ENCODE peak calls at places on chromosomes 3 and 15, in ten cellular contexts. One of them, this sample, is unnamed.

GRCh38 chr15:41564286-41564959 is 5.4 kb downstream of the TYRO3 start:
- DNase-seq in ovary: peak; percentile 96
- DNase-seq in A549: no peak
- DNase-seq in BJ: no peak
- DNase-seq in AG04450: no peak
- DNase-seq in body of pancreas: no peak
- DNase-seq in CD8-positive, alpha-beta T cell: no peak
- DNase-seq in GM12865: no peak
- DNase-seq in endodermal cell: peak; percentile 84
- DNase-seq in breast epithelium: no peak
- DNase-seq in this sample: no peak

GRCh38 chr3:15206662-15207576 is 873 bp downstream of the CAPN7 start:
- DNase-seq in body of pancreas: peak; percentile 53
- DNase-seq in ovary: peak; percentile 11
- DNase-seq in endodermal cell: peak; percentile 63
- DNase-seq in A549: peak; percentile 19
- DNase-seq in breast epithelium: peak; percentile 26
- DNase-seq in AG04450: no peak
- DNase-seq in CD8-positive, alpha-beta T cell: peak; percentile 50
- DNase-seq in GM12865: peak; percentile 58
- DNase-seq in BJ: no peak
- DNase-seq in this sample: no peak

GRCh38 chr3:127390365-127391025 is 102.6 kb upstream of the PRR20G start:
- DNase-seq in body of pancreas: no peak
- DNase-seq in BJ: no peak
- DNase-seq in endodermal cell: no peak
- DNase-seq in AG04450: no peak
- DNase-seq in CD8-positive, alpha-beta T cell: no peak
- DNase-seq in ovary: no peak
- DNase-seq in A549: no peak
- DNase-seq in breast epithelium: no peak
- DNase-seq in GM12865: no peak
- DNase-seq in this sample: no peak

GRCh38 chr15:41713047-41713446 is 52.8 kb downstream of the MGA start:
- DNase-seq in GM12865: no peak
- DNase-seq in AG04450: no peak
- DNase-seq in CD8-positive, alpha-beta T cell: no peak
- DNase-seq in A549: no peak
- DNase-seq in breast epithelium: no peak
- DNase-seq in ovary: no peak
- DNase-seq in endodermal cell: no peak
- DNase-seq in body of pancreas: peak; percentile 15
- DNase-seq in BJ: no peak
- DNase-seq in this sample: no peak

GRCh38 chr15:57015897-57016296 is 97.5 kb downstream of the TCF12 start:
- DNase-seq in ovary: no peak
- DNase-seq in CD8-positive, alpha-beta T cell: no peak
- DNase-seq in GM12865: no peak
- DNase-seq in A549: peak; percentile 31
- DNase-seq in breast epithelium: no peak
- DNase-seq in BJ: no peak
- DNase-seq in body of pancreas: no peak
- DNase-seq in endodermal cell: no peak
- DNase-seq in AG04450: no peak
- DNase-seq in this sample: no peak

GRCh38 chr3:45940781-45941365 is 2.4 kb upstream of the CXCR6 start:
- DNase-seq in ovary: no peak
- DNase-seq in endodermal cell: no peak
- DNase-seq in breast epithelium: no peak
- DNase-seq in BJ: no peak
- DNase-seq in AG04450: no peak
- DNase-seq in GM12865: no peak
- DNase-seq in CD8-positive, alpha-beta T cell: no peak
- DNase-seq in body of pancreas: no peak
- DNase-seq in A549: no peak
- DNase-seq in this sample: no peak

GRCh38 chr3:113496924-113497323 is 18.0 kb downstream of the SPICE1 start:
- DNase-seq in GM12865: no peak
- DNase-seq in ovary: no peak
- DNase-seq in breast epithelium: no peak
- DNase-seq in body of pancreas: no peak
- DNase-seq in CD8-positive, alpha-beta T cell: no peak
- DNase-seq in A549: no peak
- DNase-seq in endodermal cell: no peak
- DNase-seq in AG04450: no peak
- DNase-seq in BJ: no peak
- DNase-seq in this sample: no peak

GRCh38 chr15:101514318-101514717 is 24.8 kb upstream of the PCSK6 start:
- DNase-seq in GM12865: no peak
- DNase-seq in CD8-positive, alpha-beta T cell: no peak
- DNase-seq in BJ: no peak
- DNase-seq in body of pancreas: no peak
- DNase-seq in breast epithelium: peak; percentile 13
- DNase-seq in AG04450: no peak
- DNase-seq in endodermal cell: no peak
- DNase-seq in ovary: no peak
- DNase-seq in A549: no peak
- DNase-seq in this sample: no peak

GRCh38 chr15:100937171-100937570 is 18.0 kb downstream of the LRRK1 start:
- DNase-seq in ovary: no peak
- DNase-seq in BJ: no peak
- DNase-seq in AG04450: no peak
- DNase-seq in GM12865: no peak
- DNase-seq in A549: no peak
- DNase-seq in endodermal cell: no peak
- DNase-seq in breast epithelium: no peak
- DNase-seq in CD8-positive, alpha-beta T cell: no peak
- DNase-seq in body of pancreas: no peak
- DNase-seq in this sample: no peak

GRCh38 chr3:152350139-152350538 is 81.4 kb downstream of the MBNL1 start:
- DNase-seq in endodermal cell: no peak
- DNase-seq in BJ: no peak
- DNase-seq in ovary: no peak
- DNase-seq in CD8-positive, alpha-beta T cell: no peak
- DNase-seq in AG04450: no peak
- DNase-seq in body of pancreas: no peak
- DNase-seq in A549: no peak
- DNase-seq in GM12865: no peak
- DNase-seq in breast epithelium: no peak
- DNase-seq in this sample: no peak

GRCh38 chr15:74901612-74902063 is 5.0 kb downstream of the FAM219B start:
- DNase-seq in AG04450: peak; percentile 26
- DNase-seq in BJ: no peak
- DNase-seq in body of pancreas: peak; percentile 71
- DNase-seq in ovary: peak; percentile 22
- DNase-seq in CD8-positive, alpha-beta T cell: peak; percentile 74
- DNase-seq in endodermal cell: peak; percentile 82
- DNase-seq in GM12865: peak; percentile 70
- DNase-seq in A549: peak; percentile 91
- DNase-seq in breast epithelium: peak; percentile 50
- DNase-seq in this sample: no peak

GRCh38 chr3:12187448-12188327 is 29.0 kb upstream of the TIMP4 start:
- DNase-seq in ovary: peak; percentile 40
- DNase-seq in BJ: no peak
- DNase-seq in AG04450: no peak
- DNase-seq in endodermal cell: peak; percentile 57
- DNase-seq in breast epithelium: no peak
- DNase-seq in body of pancreas: no peak
- DNase-seq in GM12865: peak; percentile 73
- DNase-seq in A549: no peak
- DNase-seq in CD8-positive, alpha-beta T cell: no peak
- DNase-seq in this sample: no peak
- H3K4me3 ChIP-seq in ovary: no peak overlapping the region
- H3K4me3 ChIP-seq in BJ: no peak overlapping the region
- H3K4me3 ChIP-seq in AG04450: no peak overlapping the region
- H3K4me3 ChIP-seq in endodermal cell: no peak overlapping the region
- H3K4me3 ChIP-seq in breast epithelium: no peak overlapping the region
- H3K4me3 ChIP-seq in body of pancreas: no peak overlapping the region
- H3K4me3 ChIP-seq in GM12865: no peak overlapping the region
- H3K4me3 ChIP-seq in A549: no peak overlapping the region
- H3K4me3 ChIP-seq in CD8-positive, alpha-beta T cell: no peak overlapping the region
- H3K4me3 ChIP-seq in this sample: no peak overlapping the region

DNA sequence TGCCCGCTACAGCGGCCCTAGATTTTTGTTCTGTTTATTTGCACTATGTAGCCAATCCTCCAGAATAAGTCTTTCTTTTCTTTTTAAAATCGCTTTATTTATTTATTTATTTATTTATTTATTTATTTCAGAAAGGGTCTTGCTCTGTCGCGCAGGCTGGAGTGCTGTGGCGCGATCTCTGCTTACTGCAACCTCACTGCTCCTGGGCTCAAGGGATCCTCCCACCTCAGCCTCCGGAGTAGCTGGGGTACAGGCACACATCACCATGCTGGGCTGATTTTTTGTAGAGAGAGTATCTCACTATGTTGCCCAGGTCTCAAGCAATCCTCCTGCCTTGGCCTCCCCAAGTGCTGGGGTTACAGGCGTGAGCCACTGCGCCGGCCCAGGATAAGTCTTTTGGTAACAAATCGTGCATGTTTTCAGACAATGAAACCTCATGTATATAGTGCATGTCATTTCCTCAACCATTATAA is 333 bp upstream of the MTFMT start:
- DNase-seq in ovary: no peak
- DNase-seq in body of pancreas: no peak
- DNase-seq in endodermal cell: no peak
- DNase-seq in AG04450: no peak
- DNase-seq in CD8-positive, alpha-beta T cell: no peak
- DNase-seq in breast epithelium: no peak
- DNase-seq in A549: no peak
- DNase-seq in GM12865: no peak
- DNase-seq in BJ: no peak
- DNase-seq in this sample: no peak
- H3K4me3 ChIP-seq in ovary: peak overlapping the region; percentile 83
- H3K4me3 ChIP-seq in body of pancreas: no peak overlapping the region
- H3K4me3 ChIP-seq in endodermal cell: peak overlapping the region; percentile 92
- H3K4me3 ChIP-seq in AG04450: peak overlapping the region; percentile 85
- H3K4me3 ChIP-seq in CD8-positive, alpha-beta T cell: peak overlapping the region; percentile 69
- H3K4me3 ChIP-seq in breast epithelium: peak overlapping the region; percentile 99
- H3K4me3 ChIP-seq in A549: peak overlapping the region; percentile 73
- H3K4me3 ChIP-seq in GM12865: no peak overlapping the region
- H3K4me3 ChIP-seq in BJ: peak overlapping the region; percentile 91
- H3K4me3 ChIP-seq in this sample: peak overlapping the region; percentile 89

DNA sequence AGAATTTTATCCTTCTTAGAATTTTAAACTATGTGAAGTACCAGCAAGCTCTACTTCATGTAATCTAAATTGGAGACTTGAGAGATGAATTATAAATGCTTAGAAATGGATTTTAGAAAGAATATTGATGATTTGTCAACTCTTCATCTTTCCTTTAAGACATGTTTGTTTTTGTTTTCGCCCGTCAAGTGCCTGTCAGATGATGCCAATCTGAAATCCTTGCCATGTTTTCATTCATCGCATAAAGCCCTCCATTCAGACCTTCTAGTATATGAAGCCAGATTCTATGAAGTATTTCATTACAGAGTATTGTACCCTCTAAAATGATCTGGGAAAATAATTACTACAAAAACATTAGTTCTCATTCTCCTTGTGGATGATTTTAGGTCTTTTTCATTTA is 223.2 kb upstream of the SOX2 start:
- DNase-seq in AG04450: no peak
- DNase-seq in breast epithelium: no peak
- DNase-seq in body of pancreas: no peak
- DNase-seq in A549: no peak
- DNase-seq in GM12865: no peak
- DNase-seq in endodermal cell: no peak
- DNase-seq in BJ: no peak
- DNase-seq in ovary: no peak
- DNase-seq in CD8-positive, alpha-beta T cell: no peak
- DNase-seq in this sample: no peak
- H3K4me3 ChIP-seq in AG04450: no peak overlapping the region
- H3K4me3 ChIP-seq in breast epithelium: no peak overlapping the region
- H3K4me3 ChIP-seq in body of pancreas: no peak overlapping the region
- H3K4me3 ChIP-seq in A549: no peak overlapping the region
- H3K4me3 ChIP-seq in GM12865: no peak overlapping the region
- H3K4me3 ChIP-seq in endodermal cell: no peak overlapping the region
- H3K4me3 ChIP-seq in BJ: no peak overlapping the region
- H3K4me3 ChIP-seq in ovary: no peak overlapping the region
- H3K4me3 ChIP-seq in CD8-positive, alpha-beta T cell: no peak overlapping the region
- H3K4me3 ChIP-seq in this sample: no peak overlapping the region

GRCh38 chr3:147424325-147424910 is 15.3 kb downstream of the ZIC1 start:
- DNase-seq in endodermal cell: peak; percentile 70
- DNase-seq in CD8-positive, alpha-beta T cell: no peak
- DNase-seq in A549: no peak
- DNase-seq in AG04450: no peak
- DNase-seq in ovary: no peak
- DNase-seq in body of pancreas: no peak
- DNase-seq in GM12865: no peak
- DNase-seq in breast epithelium: no peak
- DNase-seq in BJ: no peak
- DNase-seq in this sample: no peak

GRCh38 chr3:147422226-147422933 is 13.2 kb downstream of the ZIC1 start:
- DNase-seq in ovary: no peak
- DNase-seq in BJ: no peak
- DNase-seq in AG04450: no peak
- DNase-seq in body of pancreas: no peak
- DNase-seq in CD8-positive, alpha-beta T cell: no peak
- DNase-seq in GM12865: no peak
- DNase-seq in endodermal cell: peak; percentile 49
- DNase-seq in A549: no peak
- DNase-seq in breast epithelium: no peak
- DNase-seq in this sample: no peak

GRCh38 chr3:147423601-147424324 is 14.6 kb downstream of the ZIC1 start:
- DNase-seq in GM12865: no peak
- DNase-seq in AG04450: no peak
- DNase-seq in breast epithelium: no peak
- DNase-seq in BJ: no peak
- DNase-seq in body of pancreas: no peak
- DNase-seq in ovary: no peak
- DNase-seq in endodermal cell: peak; percentile 64
- DNase-seq in A549: no peak
- DNase-seq in CD8-positive, alpha-beta T cell: no peak
- DNase-seq in this sample: no peak

GRCh38 chr3:147421184-147421912 is 12.2 kb downstream of the ZIC1 start:
- DNase-seq in CD8-positive, alpha-beta T cell: no peak
- DNase-seq in endodermal cell: peak; percentile 86
- DNase-seq in AG04450: no peak
- DNase-seq in GM12865: no peak
- DNase-seq in BJ: no peak
- DNase-seq in body of pancreas: no peak
- DNase-seq in breast epithelium: no peak
- DNase-seq in ovary: no peak
- DNase-seq in A549: no peak
- DNase-seq in this sample: no peak

DNA sequence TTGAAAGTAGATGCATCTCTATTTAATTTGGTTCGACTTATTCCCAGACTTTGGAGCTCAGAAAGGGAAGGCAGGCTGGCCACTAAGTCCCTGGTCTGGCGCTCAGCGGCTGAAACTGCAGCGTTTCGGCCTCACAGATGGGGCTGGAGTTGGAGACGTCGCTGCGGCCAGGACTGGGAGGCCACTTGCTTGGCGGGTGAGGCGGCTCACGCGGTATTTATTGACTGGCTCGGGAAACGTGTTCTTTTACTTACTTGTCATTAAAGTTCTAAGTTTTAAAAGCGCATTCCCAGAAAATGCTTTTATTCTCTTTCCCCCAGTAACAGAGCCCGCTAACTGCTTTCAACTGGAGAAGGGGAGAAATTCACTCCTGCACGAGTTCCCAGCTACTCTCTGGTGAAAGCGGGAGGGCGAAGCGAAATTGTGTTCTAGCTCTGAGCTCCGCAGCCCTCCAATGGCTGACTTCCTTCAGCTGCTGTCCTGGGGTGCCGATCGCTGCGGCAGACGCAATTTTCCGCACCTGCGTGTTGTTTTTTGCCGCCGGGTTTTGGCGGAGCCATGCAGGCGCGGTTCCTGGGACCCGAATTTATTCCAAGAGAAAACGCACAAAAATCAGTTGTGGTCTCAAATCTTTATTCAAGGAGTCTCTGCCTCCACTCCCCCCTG is 13.9 kb downstream of the ZIC1 start:
- DNase-seq in endodermal cell: peak; percentile 84
- DNase-seq in BJ: no peak
- DNase-seq in ovary: no peak
- DNase-seq in breast epithelium: no peak
- DNase-seq in CD8-positive, alpha-beta T cell: no peak
- DNase-seq in body of pancreas: no peak
- DNase-seq in GM12865: no peak
- DNase-seq in AG04450: no peak
- DNase-seq in A549: no peak
- DNase-seq in this sample: no peak
- H3K4me3 ChIP-seq in endodermal cell: peak overlapping the region; percentile 57
- H3K4me3 ChIP-seq in BJ: no peak overlapping the region
- H3K4me3 ChIP-seq in ovary: no peak overlapping the region
- H3K4me3 ChIP-seq in breast epithelium: no peak overlapping the region
- H3K4me3 ChIP-seq in CD8-positive, alpha-beta T cell: no peak overlapping the region
- H3K4me3 ChIP-seq in body of pancreas: no peak overlapping the region
- H3K4me3 ChIP-seq in GM12865: no peak overlapping the region
- H3K4me3 ChIP-seq in AG04450: no peak overlapping the region
- H3K4me3 ChIP-seq in A549: no peak overlapping the region
- H3K4me3 ChIP-seq in this sample: no peak overlapping the region